ENCODE peak calls at places on chromosomes 1 and 21, in eight cellular contexts. One of them, this sample, is unnamed. For H3K36me3, the result is how much of the 10 kb centered on the place peaks cover.

GRCh38 chr1:229117664-229118300 is 153.1 kb upstream of the RAB4A start:
- DNase-seq in left ventricle myocardium inferior: peak
- DNase-seq in CD8-positive, alpha-beta T cell: no peak
- DNase-seq in heart left ventricle: peak
- DNase-seq in endothelial cell of umbilical vein: no peak
- DNase-seq in suprapubic skin: no peak
- DNase-seq in fibroblast of lung: peak
- DNase-seq in left lung: peak
- DNase-seq in this sample: peak

GRCh38 chr1:235069577-235070563 is 58.8 kb downstream of the TOMM20 start:
- DNase-seq in left ventricle myocardium inferior: peak
- DNase-seq in fibroblast of lung: peak
- DNase-seq in CD8-positive, alpha-beta T cell: no peak
- DNase-seq in left lung: peak
- DNase-seq in suprapubic skin: peak
- DNase-seq in heart left ventricle: peak
- DNase-seq in endothelial cell of umbilical vein: no peak
- DNase-seq in this sample: peak

GRCh38 chr21:32135401-32136363 is 143.2 kb downstream of the MIS18A start:
- DNase-seq in endothelial cell of umbilical vein: no peak
- DNase-seq in left ventricle myocardium inferior: no peak
- DNase-seq in heart left ventricle: no peak
- DNase-seq in CD8-positive, alpha-beta T cell: no peak
- DNase-seq in fibroblast of lung: peak
- DNase-seq in suprapubic skin: no peak
- DNase-seq in left lung: no peak
- DNase-seq in this sample: no peak

GRCh38 chr1:31551206-31551605 is 25.1 kb upstream of the TINAGL1 start:
- DNase-seq in left lung: no peak
- DNase-seq in left ventricle myocardium inferior: no peak
- DNase-seq in CD8-positive, alpha-beta T cell: no peak
- DNase-seq in suprapubic skin: no peak
- DNase-seq in fibroblast of lung: peak
- DNase-seq in heart left ventricle: no peak
- DNase-seq in endothelial cell of umbilical vein: peak
- DNase-seq in this sample: no peak

GRCh38 chr1:228009116-228009827 is 2.5 kb downstream of the WNT3A start:
- DNase-seq in left lung: no peak
- DNase-seq in suprapubic skin: peak
- DNase-seq in fibroblast of lung: no peak
- DNase-seq in heart left ventricle: no peak
- DNase-seq in endothelial cell of umbilical vein: no peak
- DNase-seq in CD8-positive, alpha-beta T cell: no peak
- DNase-seq in left ventricle myocardium inferior: no peak
- DNase-seq in this sample: peak

GRCh38 chr1:4673494-4673893 is 19.1 kb downstream of the AJAP1 start:
- DNase-seq in left lung: no peak
- DNase-seq in left ventricle myocardium inferior: no peak
- DNase-seq in suprapubic skin: no peak
- DNase-seq in endothelial cell of umbilical vein: no peak
- DNase-seq in fibroblast of lung: no peak
- DNase-seq in CD8-positive, alpha-beta T cell: no peak
- DNase-seq in heart left ventricle: no peak
- DNase-seq in this sample: no peak

GRCh38 chr1:233632436-233632835 is 18.5 kb downstream of the KCNK1 start:
- DNase-seq in left ventricle myocardium inferior: no peak
- DNase-seq in suprapubic skin: no peak
- DNase-seq in fibroblast of lung: no peak
- DNase-seq in endothelial cell of umbilical vein: no peak
- DNase-seq in heart left ventricle: no peak
- DNase-seq in CD8-positive, alpha-beta T cell: no peak
- DNase-seq in left lung: no peak
- DNase-seq in this sample: no peak

GRCh38 chr1:8396912-8397406 is 79.0 kb downstream of the SLC45A1 start:
- DNase-seq in fibroblast of lung: peak
- DNase-seq in heart left ventricle: peak
- DNase-seq in suprapubic skin: no peak
- DNase-seq in endothelial cell of umbilical vein: peak
- DNase-seq in CD8-positive, alpha-beta T cell: no peak
- DNase-seq in left lung: no peak
- DNase-seq in left ventricle myocardium inferior: no peak
- DNase-seq in this sample: no peak

GRCh38 chr1:163119707-163120106 is 50.5 kb downstream of the RGS4 start:
- DNase-seq in CD8-positive, alpha-beta T cell: no peak
- DNase-seq in fibroblast of lung: no peak
- DNase-seq in heart left ventricle: no peak
- DNase-seq in left lung: no peak
- DNase-seq in suprapubic skin: no peak
- DNase-seq in left ventricle myocardium inferior: no peak
- DNase-seq in endothelial cell of umbilical vein: no peak
- DNase-seq in this sample: no peak

GRCh38 chr1:45586769-45587168 is 2.9 kb downstream of the NASP start:
- DNase-seq in fibroblast of lung: no peak
- DNase-seq in left ventricle myocardium inferior: no peak
- DNase-seq in CD8-positive, alpha-beta T cell: no peak
- DNase-seq in suprapubic skin: no peak
- DNase-seq in heart left ventricle: no peak
- DNase-seq in endothelial cell of umbilical vein: no peak
- DNase-seq in left lung: no peak
- DNase-seq in this sample: no peak
- H3K36me3 ChIP-seq in fibroblast of lung: under half
- H3K36me3 ChIP-seq in left ventricle myocardium inferior: under half
- H3K36me3 ChIP-seq in CD8-positive, alpha-beta T cell: under half
- H3K36me3 ChIP-seq in suprapubic skin: under half
- H3K36me3 ChIP-seq in heart left ventricle: under half
- H3K36me3 ChIP-seq in endothelial cell of umbilical vein: under half
- H3K36me3 ChIP-seq in left lung: under half
- H3K36me3 ChIP-seq in this sample: under half

GRCh38 chr1:115112496-115113375 is 23.4 kb upstream of the TSPAN2 start:
- DNase-seq in fibroblast of lung: no peak
- DNase-seq in left ventricle myocardium inferior: no peak
- DNase-seq in suprapubic skin: no peak
- DNase-seq in heart left ventricle: no peak
- DNase-seq in endothelial cell of umbilical vein: peak
- DNase-seq in CD8-positive, alpha-beta T cell: peak
- DNase-seq in left lung: no peak
- DNase-seq in this sample: no peak
- TF ChIP-seq CTCF in fibroblast of lung: peak
- TF ChIP-seq CTCF in left ventricle myocardium inferior: peak
- TF ChIP-seq CTCF in suprapubic skin: peak
- TF ChIP-seq CTCF in heart left ventricle: peak
- TF ChIP-seq CTCF in endothelial cell of umbilical vein: peak
- TF ChIP-seq CTCF in CD8-positive, alpha-beta T cell: peak
- TF ChIP-seq CTCF in left lung: peak
- TF ChIP-seq CTCF in this sample: peak

DNA sequence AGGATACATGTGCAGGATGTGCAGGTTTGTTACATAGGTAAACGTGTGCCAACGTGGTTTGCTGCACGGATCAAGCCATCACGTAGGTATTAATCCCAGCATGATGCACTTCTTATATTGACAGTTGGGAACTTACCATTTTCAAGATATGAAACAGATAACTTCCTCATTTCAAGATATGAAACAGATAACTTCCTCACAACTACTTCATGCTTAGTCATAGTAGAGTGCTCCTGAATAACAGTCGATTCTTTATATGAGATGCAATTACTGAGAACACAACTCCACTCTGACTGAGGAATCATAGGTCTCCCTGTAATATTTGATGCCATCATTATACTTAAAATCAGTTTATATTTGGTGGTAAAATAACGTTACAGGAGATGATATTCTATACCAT is 1124.3 kb downstream of the AMY1C start:
- DNase-seq in fibroblast of lung: no peak
- DNase-seq in heart left ventricle: no peak
- DNase-seq in CD8-positive, alpha-beta T cell: no peak
- DNase-seq in left lung: no peak
- DNase-seq in suprapubic skin: no peak
- DNase-seq in left ventricle myocardium inferior: no peak
- DNase-seq in endothelial cell of umbilical vein: no peak
- DNase-seq in this sample: no peak
- H3K27ac ChIP-seq in fibroblast of lung: no peak
- H3K27ac ChIP-seq in heart left ventricle: no peak
- H3K27ac ChIP-seq in CD8-positive, alpha-beta T cell: no peak
- H3K27ac ChIP-seq in left lung: no peak
- H3K27ac ChIP-seq in suprapubic skin: no peak
- H3K27ac ChIP-seq in left ventricle myocardium inferior: no peak
- H3K27ac ChIP-seq in endothelial cell of umbilical vein: no peak
- H3K27ac ChIP-seq in this sample: no peak

DNA sequence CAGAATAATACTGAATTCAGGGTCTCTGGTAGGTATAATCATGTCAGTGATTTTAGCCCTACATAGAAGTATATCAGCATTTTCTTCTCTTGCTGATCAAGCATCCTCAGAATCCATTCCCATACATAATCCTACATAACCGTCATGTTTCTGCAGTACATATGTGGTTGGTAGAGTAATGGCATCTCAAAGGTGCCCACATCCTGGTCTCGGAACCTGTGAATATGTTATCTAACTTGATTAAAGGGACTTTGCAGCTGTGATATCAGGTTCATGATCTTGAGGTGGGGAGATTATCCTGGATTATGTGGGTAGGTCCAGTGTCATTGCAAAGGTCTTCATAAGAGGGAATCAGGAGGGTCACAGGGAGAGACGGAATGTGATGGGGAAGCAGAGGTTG is 69.4 kb upstream of the KIF1B start:
- DNase-seq in heart left ventricle: no peak
- DNase-seq in endothelial cell of umbilical vein: no peak
- DNase-seq in left ventricle myocardium inferior: no peak
- DNase-seq in suprapubic skin: no peak
- DNase-seq in CD8-positive, alpha-beta T cell: no peak
- DNase-seq in left lung: no peak
- DNase-seq in fibroblast of lung: no peak
- DNase-seq in this sample: no peak
- H3K36me3 ChIP-seq in heart left ventricle: half or more
- H3K36me3 ChIP-seq in endothelial cell of umbilical vein: under half
- H3K36me3 ChIP-seq in left ventricle myocardium inferior: half or more
- H3K36me3 ChIP-seq in suprapubic skin: half or more
- H3K36me3 ChIP-seq in CD8-positive, alpha-beta T cell: under half
- H3K36me3 ChIP-seq in left lung: under half
- H3K36me3 ChIP-seq in fibroblast of lung: under half
- H3K36me3 ChIP-seq in this sample: under half

DNA sequence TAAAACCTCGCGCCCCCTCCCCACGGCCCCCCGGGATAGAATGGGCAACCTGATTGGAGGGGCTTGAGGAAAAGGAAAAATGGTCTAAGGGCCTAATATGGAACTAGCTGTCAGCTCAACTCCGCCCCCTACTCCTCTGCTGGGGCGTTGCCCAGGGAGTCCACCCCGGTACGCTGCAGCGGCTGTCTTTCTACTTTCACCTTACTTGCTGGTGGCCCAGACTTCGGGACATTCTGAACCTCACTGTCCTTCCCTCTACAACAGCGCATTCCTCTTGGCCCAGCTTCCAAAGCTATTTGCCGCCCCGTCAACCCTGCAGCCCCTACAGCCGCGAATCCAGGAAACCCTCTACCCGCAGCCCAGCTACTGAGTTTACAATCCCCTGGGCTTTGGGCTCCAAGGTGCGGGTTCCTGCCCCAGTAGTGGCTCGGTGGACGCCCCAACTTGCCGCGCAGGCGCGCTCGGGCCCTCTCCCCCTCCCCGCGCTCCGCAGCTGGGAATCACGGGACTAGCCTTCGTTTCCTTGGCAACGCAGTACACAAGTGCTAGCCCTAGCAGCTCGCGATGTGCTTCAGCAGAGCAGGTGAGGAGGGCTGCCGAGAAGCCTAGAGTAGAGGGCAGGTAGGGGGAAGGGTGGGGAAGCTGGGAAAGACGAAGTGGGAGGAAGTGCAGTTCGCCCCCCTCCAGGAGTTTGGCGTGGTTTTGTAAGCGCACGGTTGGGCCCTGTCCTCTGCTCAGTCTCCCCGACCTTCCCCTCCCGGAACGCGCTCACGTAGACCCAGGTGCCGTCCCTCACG is 55.6 kb downstream of the CHIA start:
- DNase-seq in suprapubic skin: peak
- DNase-seq in fibroblast of lung: peak
- DNase-seq in left ventricle myocardium inferior: peak
- DNase-seq in endothelial cell of umbilical vein: peak
- DNase-seq in heart left ventricle: peak
- DNase-seq in CD8-positive, alpha-beta T cell: peak
- DNase-seq in left lung: peak
- DNase-seq in this sample: peak
- TF ChIP-seq CTCF in suprapubic skin: no peak
- TF ChIP-seq CTCF in fibroblast of lung: no peak
- TF ChIP-seq CTCF in left ventricle myocardium inferior: no peak
- TF ChIP-seq CTCF in endothelial cell of umbilical vein: no peak
- TF ChIP-seq CTCF in heart left ventricle: no peak
- TF ChIP-seq CTCF in CD8-positive, alpha-beta T cell: no peak
- TF ChIP-seq CTCF in left lung: no peak
- TF ChIP-seq CTCF in this sample: no peak

GRCh38 chr1:14067686-14068085 is 367.7 kb downstream of the PRDM2 start:
- DNase-seq in left ventricle myocardium inferior: no peak
- DNase-seq in fibroblast of lung: no peak
- DNase-seq in suprapubic skin: no peak
- DNase-seq in left lung: no peak
- DNase-seq in CD8-positive, alpha-beta T cell: no peak
- DNase-seq in heart left ventricle: no peak
- DNase-seq in endothelial cell of umbilical vein: no peak
- DNase-seq in this sample: no peak
- H3K27ac ChIP-seq in left ventricle myocardium inferior: no peak
- H3K27ac ChIP-seq in fibroblast of lung: no peak
- H3K27ac ChIP-seq in suprapubic skin: no peak
- H3K27ac ChIP-seq in left lung: no peak
- H3K27ac ChIP-seq in CD8-positive, alpha-beta T cell: no peak
- H3K27ac ChIP-seq in heart left ventricle: no peak
- H3K27ac ChIP-seq in endothelial cell of umbilical vein: no peak
- H3K27ac ChIP-seq in this sample: no peak

GRCh38 chr21:45992311-45993209 is 11.0 kb downstream of the COL6A1 start:
- DNase-seq in CD8-positive, alpha-beta T cell: peak
- DNase-seq in fibroblast of lung: no peak
- DNase-seq in left ventricle myocardium inferior: peak
- DNase-seq in endothelial cell of umbilical vein: no peak
- DNase-seq in heart left ventricle: peak
- DNase-seq in left lung: peak
- DNase-seq in suprapubic skin: peak
- DNase-seq in this sample: no peak

GRCh38 chr21:45990741-45991605 is 9.4 kb downstream of the COL6A1 start:
- DNase-seq in left ventricle myocardium inferior: peak
- DNase-seq in endothelial cell of umbilical vein: no peak
- DNase-seq in left lung: peak
- DNase-seq in CD8-positive, alpha-beta T cell: peak
- DNase-seq in fibroblast of lung: no peak
- DNase-seq in heart left ventricle: peak
- DNase-seq in suprapubic skin: peak
- DNase-seq in this sample: no peak

GRCh38 chr21:45993210-45994085 is 11.9 kb downstream of the COL6A1 start:
- DNase-seq in suprapubic skin: peak
- DNase-seq in left lung: peak
- DNase-seq in left ventricle myocardium inferior: peak
- DNase-seq in CD8-positive, alpha-beta T cell: peak
- DNase-seq in fibroblast of lung: no peak
- DNase-seq in endothelial cell of umbilical vein: no peak
- DNase-seq in heart left ventricle: peak
- DNase-seq in this sample: no peak

GRCh38 chr21:45990049-45990711 is 8.6 kb downstream of the COL6A1 start:
- DNase-seq in left ventricle myocardium inferior: no peak
- DNase-seq in endothelial cell of umbilical vein: no peak
- DNase-seq in fibroblast of lung: no peak
- DNase-seq in suprapubic skin: peak
- DNase-seq in CD8-positive, alpha-beta T cell: peak
- DNase-seq in left lung: peak
- DNase-seq in heart left ventricle: peak
- DNase-seq in this sample: peak

GRCh38 chr21:45991606-45992301 is 10.2 kb downstream of the COL6A1 start:
- DNase-seq in heart left ventricle: peak
- DNase-seq in suprapubic skin: peak
- DNase-seq in endothelial cell of umbilical vein: no peak
- DNase-seq in left ventricle myocardium inferior: peak
- DNase-seq in left lung: peak
- DNase-seq in fibroblast of lung: no peak
- DNase-seq in CD8-positive, alpha-beta T cell: peak
- DNase-seq in this sample: peak
- H3K36me3 ChIP-seq in heart left ventricle: under half
- H3K36me3 ChIP-seq in suprapubic skin: half or more
- H3K36me3 ChIP-seq in endothelial cell of umbilical vein: under half
- H3K36me3 ChIP-seq in left ventricle myocardium inferior: half or more
- H3K36me3 ChIP-seq in left lung: under half
- H3K36me3 ChIP-seq in fibroblast of lung: half or more
- H3K36me3 ChIP-seq in CD8-positive, alpha-beta T cell: under half
- H3K36me3 ChIP-seq in this sample: half or more

This sample was measured in ascending aorta.